ENCODE peak calls at places on chromosomes 7 and 10, in six cellular contexts. One of them, this sample, is unnamed.

GRCh38 chr7:51090411-51090810 is 226.2 kb downstream of the COBL start:
- DNase-seq in endothelial cell of umbilical vein: no peak
- DNase-seq in cardiac muscle cell: peak; percentile 10
- DNase-seq in body of pancreas: no peak
- DNase-seq in SJSA1: no peak
- DNase-seq in RWPE2: no peak
- DNase-seq in this sample: no peak

GRCh38 chr7:106987777-106988176 is 56.7 kb upstream of the PRKAR2B start:
- DNase-seq in body of pancreas: no peak
- DNase-seq in endothelial cell of umbilical vein: no peak
- DNase-seq in SJSA1: no peak
- DNase-seq in cardiac muscle cell: no peak
- DNase-seq in RWPE2: no peak
- DNase-seq in this sample: no peak

GRCh38 chr10:5538446-5538845 is 13.7 kb downstream of the CALML3 start:
- DNase-seq in body of pancreas: no peak
- DNase-seq in endothelial cell of umbilical vein: peak; percentile 17
- DNase-seq in SJSA1: peak; percentile 64
- DNase-seq in cardiac muscle cell: peak; percentile 57
- DNase-seq in RWPE2: peak; percentile 55
- DNase-seq in this sample: no peak

GRCh38 chr7:11456574-11456973 is 375.4 kb downstream of the THSD7A start:
- DNase-seq in endothelial cell of umbilical vein: no peak
- DNase-seq in RWPE2: no peak
- DNase-seq in body of pancreas: no peak
- DNase-seq in SJSA1: no peak
- DNase-seq in cardiac muscle cell: no peak
- DNase-seq in this sample: no peak

GRCh38 chr7:135390829-135391228 is 119.1 kb downstream of the CNOT4 start:
- DNase-seq in SJSA1: no peak
- DNase-seq in body of pancreas: no peak
- DNase-seq in cardiac muscle cell: no peak
- DNase-seq in RWPE2: no peak
- DNase-seq in endothelial cell of umbilical vein: no peak
- DNase-seq in this sample: no peak

GRCh38 chr7:39248041-39248692 is 270.5 kb downstream of the POU6F2 start:
- DNase-seq in SJSA1: peak; percentile 58
- DNase-seq in endothelial cell of umbilical vein: no peak
- DNase-seq in cardiac muscle cell: no peak
- DNase-seq in RWPE2: no peak
- DNase-seq in body of pancreas: no peak
- DNase-seq in this sample: no peak

GRCh38 chr10:86282664-86283465 is 83.7 kb downstream of the GRID1 start:
- DNase-seq in SJSA1: no peak
- DNase-seq in endothelial cell of umbilical vein: no peak
- DNase-seq in body of pancreas: no peak
- DNase-seq in RWPE2: peak; percentile 38
- DNase-seq in cardiac muscle cell: no peak
- DNase-seq in this sample: no peak

GRCh38 chr10:77247076-77247561 is 390.5 kb downstream of the KCNMA1 start:
- DNase-seq in body of pancreas: peak; percentile 44
- DNase-seq in RWPE2: no peak
- DNase-seq in cardiac muscle cell: peak; percentile 91
- DNase-seq in endothelial cell of umbilical vein: peak; percentile 8
- DNase-seq in SJSA1: no peak
- DNase-seq in this sample: peak; percentile 10

GRCh38 chr10:1488970-1489548 is 248.3 kb downstream of the ADARB2 start:
- DNase-seq in cardiac muscle cell: no peak
- DNase-seq in SJSA1: no peak
- DNase-seq in body of pancreas: no peak
- DNase-seq in endothelial cell of umbilical vein: no peak
- DNase-seq in RWPE2: no peak
- DNase-seq in this sample: no peak

GRCh38 chr10:18610517-18610916 is 40.9 kb downstream of the NSUN6 start:
- DNase-seq in SJSA1: peak; percentile 71
- DNase-seq in body of pancreas: no peak
- DNase-seq in cardiac muscle cell: peak; percentile 87
- DNase-seq in RWPE2: no peak
- DNase-seq in endothelial cell of umbilical vein: peak; percentile 84
- DNase-seq in this sample: no peak

GRCh38 chr7:128005117-128005516 is 26.1 kb downstream of the LRRC4 start:
- DNase-seq in cardiac muscle cell: no peak
- DNase-seq in body of pancreas: no peak
- DNase-seq in RWPE2: no peak
- DNase-seq in endothelial cell of umbilical vein: no peak
- DNase-seq in SJSA1: no peak
- DNase-seq in this sample: no peak

GRCh38 chr10:96743988-96744585 is 23.8 kb upstream of the PIK3AP1 start:
- DNase-seq in endothelial cell of umbilical vein: no peak
- DNase-seq in cardiac muscle cell: no peak
- DNase-seq in body of pancreas: no peak
- DNase-seq in SJSA1: peak; percentile 21
- DNase-seq in RWPE2: no peak
- DNase-seq in this sample: peak; percentile 44

GRCh38 chr7:63043657-63044543 is 954.7 kb upstream of the ZNF722 start:
- DNase-seq in cardiac muscle cell: no peak
- DNase-seq in endothelial cell of umbilical vein: no peak
- DNase-seq in body of pancreas: no peak
- DNase-seq in RWPE2: no peak
- DNase-seq in SJSA1: no peak
- DNase-seq in this sample: no peak

GRCh38 chr7:63045575-63045974 is 953.1 kb upstream of the ZNF722 start:
- DNase-seq in RWPE2: no peak
- DNase-seq in endothelial cell of umbilical vein: no peak
- DNase-seq in body of pancreas: no peak
- DNase-seq in SJSA1: no peak
- DNase-seq in cardiac muscle cell: no peak
- DNase-seq in this sample: no peak

GRCh38 chr7:63046612-63047011 is 952.0 kb upstream of the ZNF722 start:
- DNase-seq in RWPE2: no peak
- DNase-seq in SJSA1: no peak
- DNase-seq in body of pancreas: no peak
- DNase-seq in cardiac muscle cell: no peak
- DNase-seq in endothelial cell of umbilical vein: no peak
- DNase-seq in this sample: no peak

GRCh38 chr7:63042730-63043511 is 955.7 kb upstream of the ZNF722 start:
- DNase-seq in RWPE2: no peak
- DNase-seq in SJSA1: no peak
- DNase-seq in cardiac muscle cell: no peak
- DNase-seq in body of pancreas: no peak
- DNase-seq in endothelial cell of umbilical vein: no peak
- DNase-seq in this sample: no peak

DNA sequence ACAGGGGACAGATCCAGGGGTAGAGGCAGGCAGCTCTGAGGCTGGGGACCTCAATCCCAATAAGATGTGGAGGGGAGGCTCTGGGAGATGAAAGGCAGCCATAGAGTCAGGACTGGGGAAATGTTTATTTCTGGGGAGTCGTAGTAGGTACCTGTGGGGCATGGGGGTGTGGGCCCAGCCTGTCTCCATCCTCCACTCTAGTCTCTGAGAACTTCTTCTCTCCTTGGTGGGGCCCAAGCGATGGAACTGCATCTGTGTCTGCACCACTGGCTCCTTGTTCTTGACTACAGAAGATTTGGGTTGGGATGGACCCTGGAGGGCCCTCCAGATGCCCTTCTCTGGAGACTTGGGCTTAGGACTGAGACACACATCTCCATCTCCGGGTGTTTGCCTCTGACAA is 953.9 kb upstream of the ZNF722 start:
- DNase-seq in body of pancreas: no peak
- DNase-seq in endothelial cell of umbilical vein: no peak
- DNase-seq in SJSA1: no peak
- DNase-seq in RWPE2: no peak
- DNase-seq in cardiac muscle cell: no peak
- DNase-seq in this sample: no peak
- H3K9me3 ChIP-seq in body of pancreas: no peaks in the 10 kb centered on the region
- H3K9me3 ChIP-seq in endothelial cell of umbilical vein: peaks cover 6% of the 10 kb centered on the region
- H3K9me3 ChIP-seq in SJSA1: peaks cover 4% of the 10 kb centered on the region
- H3K9me3 ChIP-seq in RWPE2: peaks cover 3% of the 10 kb centered on the region
- H3K9me3 ChIP-seq in cardiac muscle cell: no peaks in the 10 kb centered on the region
- H3K9me3 ChIP-seq in this sample: no peaks in the 10 kb centered on the region

DNA sequence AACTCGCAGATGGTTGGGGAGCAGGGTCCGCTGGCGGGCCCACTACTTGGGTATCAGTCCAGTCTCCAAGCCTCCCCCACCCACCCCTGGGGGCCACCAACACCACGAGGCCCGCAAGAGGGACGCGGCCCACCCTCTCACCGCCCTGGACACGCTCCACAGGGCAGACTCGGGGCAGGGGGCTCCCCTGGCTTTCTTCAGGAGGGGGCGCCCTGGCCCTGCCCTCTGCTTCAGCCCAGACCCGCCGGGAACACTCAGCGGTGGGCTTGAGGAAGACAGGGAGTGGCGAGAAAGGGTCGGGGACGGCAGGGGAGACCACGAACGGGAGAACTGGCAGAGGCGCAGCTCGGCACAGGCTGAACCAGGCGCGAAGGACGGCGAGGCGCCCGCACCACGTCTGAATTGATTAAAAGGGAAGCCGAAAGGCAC is 1.6 kb downstream of the IGF2BP3 start:
- DNase-seq in RWPE2: no peak
- DNase-seq in body of pancreas: no peak
- DNase-seq in endothelial cell of umbilical vein: peak; percentile 34
- DNase-seq in cardiac muscle cell: no peak
- DNase-seq in SJSA1: no peak
- DNase-seq in this sample: peak; percentile 54
- H3K4me1 ChIP-seq in RWPE2: peaks cover 40% of the 10 kb centered on the region
- H3K4me1 ChIP-seq in body of pancreas: peaks cover 35% of the 10 kb centered on the region
- H3K4me1 ChIP-seq in endothelial cell of umbilical vein: peaks cover 41% of the 10 kb centered on the region
- H3K4me1 ChIP-seq in cardiac muscle cell: peaks cover 30% of the 10 kb centered on the region
- H3K4me1 ChIP-seq in SJSA1: peaks cover 55% of the 10 kb centered on the region
- H3K4me1 ChIP-seq in this sample: peaks cover 14% of the 10 kb centered on the region

DNA sequence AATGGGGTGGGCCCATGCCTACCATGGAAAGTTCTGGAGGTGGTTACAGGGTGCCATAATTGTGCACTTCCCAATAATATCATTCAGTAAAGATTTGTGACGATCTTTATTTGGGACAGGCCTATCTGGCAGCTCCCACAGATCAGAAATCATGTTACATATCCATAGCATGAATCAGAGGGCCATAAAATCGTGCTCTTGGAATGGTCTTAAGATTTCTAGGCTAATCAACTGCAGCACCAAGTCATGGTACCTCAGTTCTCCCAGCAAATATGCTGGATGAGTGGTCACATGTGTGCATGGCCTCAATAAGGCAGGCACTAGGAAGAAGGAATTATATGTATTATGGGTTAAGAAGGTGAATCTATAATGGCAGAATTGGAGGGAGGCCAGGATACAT is 134.7 kb downstream of the NRP1 start:
- DNase-seq in SJSA1: no peak
- DNase-seq in cardiac muscle cell: no peak
- DNase-seq in RWPE2: no peak
- DNase-seq in body of pancreas: no peak
- DNase-seq in endothelial cell of umbilical vein: no peak
- DNase-seq in this sample: no peak
- H3K36me3 ChIP-seq in SJSA1: peaks cover 83% of the 10 kb centered on the region
- H3K36me3 ChIP-seq in cardiac muscle cell: peaks cover 70% of the 10 kb centered on the region
- H3K36me3 ChIP-seq in RWPE2: peaks cover 82% of the 10 kb centered on the region
- H3K36me3 ChIP-seq in body of pancreas: no peaks in the 10 kb centered on the region
- H3K36me3 ChIP-seq in endothelial cell of umbilical vein: peaks cover 17% of the 10 kb centered on the region
- H3K36me3 ChIP-seq in this sample: peaks cover 2% of the 10 kb centered on the region

GRCh38 chr7:40647719-40648118 is 512.9 kb downstream of the SUGCT start:
- DNase-seq in SJSA1: no peak
- DNase-seq in cardiac muscle cell: no peak
- DNase-seq in RWPE2: no peak
- DNase-seq in endothelial cell of umbilical vein: no peak
- DNase-seq in body of pancreas: no peak
- DNase-seq in this sample: no peak
- H3K9me3 ChIP-seq in SJSA1: no peaks in the 10 kb centered on the region
- H3K9me3 ChIP-seq in cardiac muscle cell: no peaks in the 10 kb centered on the region
- H3K9me3 ChIP-seq in RWPE2: no peaks in the 10 kb centered on the region
- H3K9me3 ChIP-seq in endothelial cell of umbilical vein: no peaks in the 10 kb centered on the region
- H3K9me3 ChIP-seq in body of pancreas: no peaks in the 10 kb centered on the region
- H3K9me3 ChIP-seq in this sample: no peaks in the 10 kb centered on the region

GRCh38 chr10:48502791-48503190 is 102.1 kb downstream of the ARHGAP22 start:
- DNase-seq in body of pancreas: no peak
- DNase-seq in cardiac muscle cell: no peak
- DNase-seq in endothelial cell of umbilical vein: no peak
- DNase-seq in RWPE2: no peak
- DNase-seq in SJSA1: no peak
- DNase-seq in this sample: no peak

GRCh38 chr10:48501226-48501625 is 103.6 kb downstream of the ARHGAP22 start:
- DNase-seq in endothelial cell of umbilical vein: no peak
- DNase-seq in cardiac muscle cell: no peak
- DNase-seq in SJSA1: no peak
- DNase-seq in body of pancreas: no peak
- DNase-seq in RWPE2: no peak
- DNase-seq in this sample: no peak

GRCh38 chr10:48504141-48504885 is 100.6 kb downstream of the ARHGAP22 start:
- DNase-seq in cardiac muscle cell: peak; percentile 11
- DNase-seq in SJSA1: no peak
- DNase-seq in body of pancreas: no peak
- DNase-seq in RWPE2: no peak
- DNase-seq in endothelial cell of umbilical vein: no peak
- DNase-seq in this sample: no peak

GRCh38 chr10:48503293-48503911 is 101.5 kb downstream of the ARHGAP22 start:
- DNase-seq in RWPE2: no peak
- DNase-seq in cardiac muscle cell: no peak
- DNase-seq in endothelial cell of umbilical vein: no peak
- DNase-seq in SJSA1: no peak
- DNase-seq in body of pancreas: no peak
- DNase-seq in this sample: peak; percentile 37

GRCh38 chr10:48501806-48502771 is 102.8 kb downstream of the ARHGAP22 start:
- DNase-seq in SJSA1: no peak
- DNase-seq in cardiac muscle cell: no peak
- DNase-seq in RWPE2: no peak
- DNase-seq in body of pancreas: no peak
- DNase-seq in endothelial cell of umbilical vein: no peak
- DNase-seq in this sample: no peak
- H3K4me1 ChIP-seq in SJSA1: peaks cover 6% of the 10 kb centered on the region
- H3K4me1 ChIP-seq in cardiac muscle cell: peaks cover 5% of the 10 kb centered on the region
- H3K4me1 ChIP-seq in RWPE2: peaks cover 5% of the 10 kb centered on the region
- H3K4me1 ChIP-seq in body of pancreas: no peaks in the 10 kb centered on the region
- H3K4me1 ChIP-seq in endothelial cell of umbilical vein: peaks cover 7% of the 10 kb centered on the region
- H3K4me1 ChIP-seq in this sample: no peaks in the 10 kb centered on the region

This sample was measured in SJCRH30.